ENCODE peak calls at places on chromosomes 6 and 20, in four cellular contexts. P, B, I and O are unnamed samples.

GRCh38 chr20:64136004-64136710 is 28.1 kb upstream of the MYT1 start:
- DNase-seq in B (no peak), I (no peak), P (no peak), O (no peak)

GRCh38 chr20:52049001-52049731 is 142.4 kb downstream of the ZFP64 start:
- DNase-seq in I (peak), P (peak), B (no peak), O (peak)

GRCh38 chr6:128655978-128656498 is 135.6 kb upstream of the PTPRK start:
- DNase-seq in B (no peak), P (peak), I (no peak), O (no peak)

GRCh38 chr20:61262514-61262913 is 10.5 kb downstream of the CDH4 start:
- DNase-seq in I (no peak), P (no peak), B (no peak), O (no peak)

GRCh38 chr20:15673206-15673605 is 900.0 kb downstream of the KIF16B start:
- DNase-seq in B (no peak), P (peak), I (no peak), O (no peak)

GRCh38 chr20:61192254-61192950 is 59.7 kb upstream of the CDH4 start:
- DNase-seq in I (no peak), P (peak), B (no peak), O (peak)

GRCh38 chr6:159727717-159728440 is 573 bp downstream of the WTAP start:
- DNase-seq in B (no peak), I (peak), P (peak), O (no peak)

GRCh38 chr6:2931970-2932748 is 29.1 kb upstream of the SERPINB9 start:
- DNase-seq in P (peak), I (peak), B (peak), O (peak)

GRCh38 chr6:101845172-101845571 is 451.7 kb downstream of the GRIK2 start:
- DNase-seq in I (no peak), B (no peak), P (no peak), O (no peak)

GRCh38 chr6:134182528-134182927 is 130.1 kb upstream of the SLC2A12 start:
- DNase-seq in B (no peak), P (no peak), I (no peak), O (no peak)

GRCh38 chr20:43583982-43584432 is 6.7 kb upstream of the IFT52 start:
- DNase-seq in P (peak), B (peak), I (no peak), O (no peak)

GRCh38 chr6:76708641-76709331 is 636.3 kb upstream of the IMPG1 start:
- DNase-seq in B (no peak), I (no peak), P (peak), O (no peak)

GRCh38 chr6:34532230-34532629 is 23.9 kb downstream of the SPDEF start:
- DNase-seq in I (no peak), B (no peak), P (no peak), O (no peak)

GRCh38 chr6:142416179-142416578 is 114.4 kb downstream of the ADGRG6 start:
- DNase-seq in B (no peak), I (no peak), P (peak), O (no peak)

GRCh38 chr6:38552136-38552535 is 87.6 kb downstream of the BTBD9 start:
- DNase-seq in I (no peak), B (no peak), P (no peak), O (no peak)

GRCh38 chr20:39874049-39874893 is 814.8 kb downstream of the MAFB start:
- DNase-seq in B (peak), P (peak), I (peak), O (peak)

GRCh38 chr6:91142154-91142553 is 555.3 kb upstream of the MAP3K7 start:
- DNase-seq in I (no peak), P (no peak), B (no peak), O (no peak)

GRCh38 chr6:47729019-47729418 is 30.6 kb downstream of the ADGRF4 start:
- DNase-seq in I (no peak), B (no peak), P (no peak), O (no peak)

GRCh38 chr20:61259741-61260140 is 7.7 kb downstream of the CDH4 start:
- DNase-seq in B (no peak), P (no peak), I (no peak), O (no peak)

GRCh38 chr6:128062882-128063603 is 162.2 kb upstream of the THEMIS start:
- DNase-seq in B (no peak), I (no peak), P (peak), O (no peak)

GRCh38 chr20:54980321-54980960 is 505.0 kb downstream of the DOK5 start:
- DNase-seq in I (no peak), P (no peak), B (no peak), O (peak)

GRCh38 chr6:82179415-82179814 is 68.1 kb downstream of the IBTK start:
- DNase-seq in B (no peak), I (no peak), P (no peak), O (no peak)

GRCh38 chr6:82178759-82179112 is 68.8 kb downstream of the IBTK start:
- DNase-seq in B (no peak), I (no peak), P (no peak), O (no peak)

GRCh38 chr6:82176616-82177015 is 70.9 kb downstream of the IBTK start:
- DNase-seq in I (no peak), B (no peak), P (peak), O (no peak)

GRCh38 chr6:82182756-82183155 is 64.8 kb downstream of the IBTK start:
- DNase-seq in B (no peak), I (no peak), P (peak), O (no peak)

GRCh38 chr6:82178084-82178758 is 69.3 kb downstream of the IBTK start:
- DNase-seq in I (no peak), B (no peak), P (peak), O (no peak)
- TF ChIP-seq CTCF in I (no peak), B (peak), P (peak), O (peak)

DNA sequence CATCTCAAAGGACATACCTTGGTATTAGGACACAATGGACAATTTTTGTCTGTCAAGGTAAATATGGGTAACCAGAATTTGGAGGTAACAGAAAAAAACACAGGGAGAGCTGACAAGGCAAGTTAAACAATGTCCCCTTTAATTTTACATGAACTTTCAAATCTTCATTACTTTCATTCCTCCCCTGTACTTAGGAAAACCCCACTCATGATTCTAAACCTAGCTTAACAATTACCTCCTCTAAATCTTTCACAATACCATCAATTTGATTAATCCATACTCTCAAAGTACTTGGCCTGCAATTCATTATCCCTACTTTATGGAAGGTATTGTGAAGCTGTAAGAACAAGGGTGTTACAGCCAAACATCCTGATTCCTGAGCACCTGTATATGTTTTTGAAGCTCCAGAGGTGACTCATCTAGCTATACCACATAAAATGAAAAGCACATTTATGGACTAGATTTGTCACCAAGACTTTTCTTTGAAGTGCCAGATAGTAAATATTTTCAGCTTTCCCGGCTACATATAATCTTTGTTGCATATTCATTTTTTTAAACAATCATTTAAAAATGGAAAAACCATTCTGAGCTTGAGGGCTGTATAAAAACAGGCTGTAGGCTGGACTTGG is 23.0 kb downstream of the DEK start:
- DNase-seq in P (no peak), B (no peak), I (no peak), O (no peak)
- TF ChIP-seq CTCF in P (no peak), B (no peak), I (no peak), O (no peak)

GRCh38 chr20:24605937-24606455 is 136.6 kb downstream of the SYNDIG1 start:
- DNase-seq in I (no peak), P (no peak), B (no peak), O (no peak)

GRCh38 chr20:24598346-24598745 is 128.9 kb downstream of the SYNDIG1 start:
- DNase-seq in I (no peak), P (no peak), B (no peak), O (no peak)

GRCh38 chr20:24604966-24605365 is 135.5 kb downstream of the SYNDIG1 start:
- DNase-seq in B (no peak), I (no peak), P (no peak), O (no peak)

GRCh38 chr20:24603454-24603853 is 134.0 kb downstream of the SYNDIG1 start:
- DNase-seq in B (no peak), I (no peak), P (no peak), O (no peak)

GRCh38 chr20:24600012-24600411 is 130.6 kb downstream of the SYNDIG1 start:
- DNase-seq in B (no peak), P (no peak), I (no peak), O (no peak)
- TF ChIP-seq CTCF in B (no peak), P (no peak), I (no peak), O (no peak)

DNA sequence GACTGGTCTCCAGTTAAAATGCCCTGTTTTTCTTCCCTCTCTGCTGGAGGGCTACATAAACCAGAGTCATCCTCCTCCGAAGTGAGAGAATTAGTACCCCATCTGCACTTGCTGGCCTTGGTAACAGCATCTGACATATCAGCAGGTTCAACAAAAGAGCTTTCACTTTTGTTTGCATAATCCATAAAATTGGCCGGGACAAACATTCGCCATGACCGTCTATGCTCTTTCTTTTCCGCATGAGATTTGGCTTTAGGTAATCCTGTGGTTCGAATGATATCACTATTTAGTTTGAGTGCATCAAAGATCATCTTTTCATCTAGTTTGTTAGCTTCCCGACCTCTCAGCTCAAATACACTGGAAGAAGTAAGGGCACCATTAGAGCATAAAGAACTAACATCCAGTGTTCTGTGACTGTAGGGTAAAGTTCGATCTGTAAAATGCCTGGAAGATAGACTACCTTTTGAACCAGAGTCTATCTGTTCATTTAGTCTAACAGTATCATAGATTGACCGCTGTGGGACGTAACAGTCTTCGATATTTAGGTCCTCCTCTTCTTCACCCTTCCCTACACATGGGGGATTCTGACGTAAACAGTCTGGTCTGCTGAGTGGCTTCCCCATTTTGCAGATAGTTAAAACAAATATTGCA is 101.6 kb downstream of the DST start:
- DNase-seq in I (no peak), P (no peak), B (no peak), O (no peak)
- TF ChIP-seq CTCF in I (no peak), P (no peak), B (no peak), O (no peak)

DNA sequence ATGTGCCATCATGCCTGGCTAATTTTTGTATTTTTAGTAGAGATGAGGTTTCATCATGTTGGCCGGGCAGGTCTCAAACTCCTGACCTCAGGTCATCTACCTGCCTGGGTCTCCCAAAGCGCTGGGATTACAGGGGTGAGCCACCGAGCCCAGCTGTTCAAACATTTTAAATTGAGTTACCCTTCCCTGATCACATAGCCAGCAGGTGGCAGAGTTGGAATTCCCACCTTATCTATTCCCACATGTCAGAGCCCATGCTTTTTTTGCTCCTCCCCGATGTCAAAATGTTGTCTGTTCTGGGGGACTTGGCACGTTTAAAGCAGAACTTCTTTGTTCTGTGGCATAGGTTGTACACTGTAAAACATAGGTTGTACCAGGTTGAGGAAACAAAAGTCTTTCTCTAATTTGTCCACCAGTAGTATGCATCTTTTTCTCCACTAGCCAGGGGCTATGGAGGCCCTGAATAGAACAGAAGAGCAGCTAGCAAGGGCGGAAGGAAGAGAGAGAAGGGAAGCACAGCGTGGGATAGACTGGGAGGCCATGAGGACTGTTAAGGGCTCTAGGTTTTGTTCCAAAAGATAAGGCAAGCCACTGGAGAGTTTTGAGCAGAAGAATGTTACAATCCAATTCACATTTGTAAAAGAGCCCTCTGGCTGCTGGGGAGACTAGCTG is 7.3 kb upstream of the LBP start:
- DNase-seq in B (no peak), I (peak), P (peak), O (no peak)
- TF ChIP-seq CTCF in B (peak), I (peak), P (peak), O (peak)

GRCh38 chr20:3696200-3696599 is 14.4 kb upstream of the ADAM33 start:
- DNase-seq in B (no peak), I (no peak), P (no peak), O (no peak)
- TF ChIP-seq CTCF in B (peak), I (peak), P (peak), O (no peak)

GRCh38 chr20:23039885-23040508 is 4.9 kb downstream of the SSTR4 start:
- DNase-seq in B (no peak), I (no peak), P (no peak), O (no peak)

GRCh38 chr20:23043376-23043775 is 6.1 kb downstream of the THBD start:
- DNase-seq in B (no peak), I (no peak), P (no peak), O (no peak)

GRCh38 chr20:23046431-23046830 is 3.0 kb downstream of the THBD start:
- DNase-seq in I (no peak), P (no peak), B (no peak), O (no peak)

GRCh38 chr20:23039136-23039875 is 4.2 kb downstream of the SSTR4 start:
- DNase-seq in P (no peak), I (no peak), B (no peak), O (no peak)

DNA sequence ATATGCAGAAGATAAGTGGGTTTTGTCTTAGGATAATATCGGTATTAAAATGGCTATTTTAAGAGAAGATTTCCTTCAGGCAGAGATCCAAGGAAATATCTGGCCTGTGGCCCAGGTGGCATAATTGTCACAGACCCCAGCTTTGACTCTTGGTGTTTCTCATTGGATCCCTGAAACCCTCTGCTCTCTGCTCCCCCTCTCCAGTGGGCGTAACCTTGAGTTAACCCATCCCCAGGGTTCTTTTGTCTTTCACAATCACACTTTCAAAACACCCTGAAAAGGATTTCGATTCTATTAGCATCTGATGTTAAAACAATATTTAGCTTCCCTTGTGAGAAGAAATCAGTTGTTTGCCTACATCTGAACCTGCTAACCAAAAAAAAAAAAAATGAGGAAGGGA is 7.2 kb downstream of the SSTR4 start:
- DNase-seq in I (no peak), B (no peak), P (no peak), O (no peak)
- TF ChIP-seq CTCF in I (no peak), B (no peak), P (no peak), O (no peak)

DNA sequence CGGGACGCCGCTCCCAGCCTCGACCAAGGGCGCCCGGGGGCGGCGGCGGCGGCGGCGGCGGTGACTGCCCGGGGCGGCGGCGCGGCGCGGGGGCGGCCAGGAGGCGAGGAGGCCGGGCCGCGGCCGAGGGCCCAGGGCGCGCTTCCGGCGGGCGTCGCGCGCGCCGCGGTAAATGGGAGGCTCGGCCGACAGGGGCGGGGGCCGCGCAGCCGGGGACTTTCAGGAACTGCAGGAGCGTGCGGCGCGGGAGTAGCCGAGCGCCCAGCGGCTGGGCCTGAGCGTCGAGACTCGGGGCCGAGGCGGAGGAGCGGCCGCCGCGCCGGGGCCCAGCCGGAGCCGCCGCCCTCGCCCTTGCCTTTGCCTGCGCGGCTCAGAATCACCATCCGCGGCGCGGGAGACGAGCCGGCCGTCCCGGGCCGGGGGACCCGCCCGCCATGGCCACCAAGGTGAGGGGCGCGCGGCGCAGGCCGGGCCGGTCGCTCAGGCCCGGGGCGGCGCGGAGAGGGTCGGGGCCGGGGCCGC is at the start of gene SNX9:
- DNase-seq in B (peak), P (peak), I (peak), O (peak)
- TF ChIP-seq CTCF in B (no peak), P (no peak), I (no peak), O (no peak)